ENCODE peak calls at places on chromosomes 7 and 10, in nine cellular contexts. Z, K, U, V, W, R, I, S and N are unnamed samples.

GRCh38 chr10:5873515-5873995 is 16.1 kb downstream of the ANKRD16 start:
- DNase-seq in Z (peak), K (peak), U (peak), V (peak), W (peak), R (peak), I (peak), S (peak), N (no peak)

GRCh38 chr10:24465124-24465874 is 256.4 kb downstream of the KIAA1217 start:
- DNase-seq in Z (no peak), K (peak), U (peak), V (peak), W (no peak), R (peak), I (no peak), S (peak), N (no peak)

GRCh38 chr10:58545427-58545826 is 32.8 kb downstream of the BICC1 start:
- DNase-seq in Z (no peak), K (no peak), U (no peak), V (no peak), W (no peak), R (no peak), I (no peak), S (no peak), N (no peak)

GRCh38 chr7:111006691-111007090 is 84.2 kb upstream of the LRRN3 start:
- DNase-seq in Z (no peak), K (peak), U (peak), V (no peak), W (no peak), R (peak), I (no peak), S (peak), N (no peak)

GRCh38 chr7:140049339-140050024 is 13.3 kb downstream of the PARP12 start:
- DNase-seq in Z (no peak), K (peak), U (no peak), V (peak), W (no peak), R (no peak), I (peak), S (no peak), N (no peak)

GRCh38 chr7:91249506-91250233 is 14.6 kb upstream of the FZD1 start:
- DNase-seq in Z (no peak), K (peak), U (peak), V (peak), W (no peak), R (peak), I (no peak), S (peak), N (no peak)

GRCh38 chr7:142583424-142583823 is 165.8 kb upstream of the PRSS1 start:
- DNase-seq in Z (no peak), K (peak), U (peak), V (peak), W (no peak), R (peak), I (no peak), S (peak), N (no peak)

GRCh38 chr7:127391591-127392181 is 822 bp downstream of the ZNF800 start:
- DNase-seq in Z (no peak), K (peak), U (peak), V (peak), W (no peak), R (peak), I (peak), S (peak), N (peak)

GRCh38 chr10:18504161-18504560 is 147.2 kb downstream of the NSUN6 start:
- DNase-seq in Z (no peak), K (no peak), U (no peak), V (no peak), W (no peak), R (no peak), I (no peak), S (no peak), N (no peak)

GRCh38 chr10:86220626-86221025 is 146.0 kb downstream of the GRID1 start:
- DNase-seq in Z (no peak), K (no peak), U (no peak), V (no peak), W (no peak), R (no peak), I (no peak), S (no peak), N (no peak)

GRCh38 chr10:59905066-59905734 is 1.2 kb downstream of the CCDC6 start:
- DNase-seq in Z (peak), K (peak), U (no peak), V (peak), W (peak), R (peak), I (no peak), S (peak), N (peak)

GRCh38 chr7:158402471-158402870 is 185.2 kb downstream of the PTPRN2 start:
- DNase-seq in Z (no peak), K (no peak), U (no peak), V (no peak), W (no peak), R (no peak), I (no peak), S (no peak), N (no peak)

GRCh38 chr7:25259487-25260243 is 31.4 kb upstream of the NPVF start:
- DNase-seq in Z (peak), K (peak), U (peak), V (peak), W (peak), R (peak), I (peak), S (peak), N (peak)